ENCODE peak calls at places on chromosomes 7 and 10, in eight cellular contexts. V, R, T, L, W, H, Y and O are unnamed samples.

GRCh38 chr10:21516270-21517131 is 9.0 kb downstream of the SKIDA1 start:
- DNase-seq in L (no peak), R (peak), W (peak), T (peak), Y (no peak), V (no peak), H (no peak), O (no peak)

GRCh38 chr7:23622469-23622868 is 25.3 kb downstream of the CCDC126 start:
- DNase-seq in V (no peak), R (no peak), W (no peak), L (peak), T (no peak), H (no peak), Y (no peak), O (no peak)

GRCh38 chr7:14902589-14902963 is at the start of gene DGKB:
- DNase-seq in T (no peak), H (no peak), W (peak), Y (peak), L (no peak), V (no peak), R (no peak), O (peak)

GRCh38 chr7:39650676-39651075 is 27.3 kb downstream of the RALA start:
- DNase-seq in L (peak), R (no peak), T (no peak), W (no peak), H (no peak), Y (no peak), V (no peak), O (no peak)

GRCh38 chr7:121178869-121179497 is 149.8 kb upstream of the WNT16 start:
- DNase-seq in T (no peak), Y (no peak), R (no peak), H (no peak), V (no peak), L (no peak), W (no peak), O (no peak)

GRCh38 chr7:142956951-142957623 is 5.1 kb downstream of the KEL start:
- DNase-seq in W (peak), H (no peak), T (no peak), V (peak), L (no peak), Y (no peak), R (peak), O (no peak)

GRCh38 chr10:58326967-58327381 is 7.8 kb upstream of the UBE2D1 start:
- DNase-seq in V (no peak), H (no peak), R (no peak), Y (no peak), W (no peak), T (no peak), L (no peak), O (no peak)

GRCh38 chr10:24438800-24439199 is 229.9 kb downstream of the KIAA1217 start:
- DNase-seq in W (no peak), T (no peak), R (no peak), L (no peak), V (no peak), H (no peak), Y (no peak), O (no peak)

GRCh38 chr10:103717341-103718246 is 137.8 kb downstream of the SH3PXD2A start:
- DNase-seq in Y (no peak), W (no peak), V (no peak), T (no peak), L (no peak), R (no peak), H (no peak), O (no peak)

GRCh38 chr10:71868192-71868697 is 17.2 kb upstream of the PSAP start:
- DNase-seq in L (no peak), T (no peak), V (peak), R (peak), Y (no peak), W (peak), H (no peak), O (no peak)

GRCh38 chr10:108850138-108850854 is 1073.0 kb downstream of the XPNPEP1 start:
- DNase-seq in Y (no peak), R (no peak), T (no peak), V (no peak), H (no peak), L (no peak), W (no peak), O (no peak)

GRCh38 chr10:15245530-15245929 is 77.0 kb upstream of the NMT2 start:
- DNase-seq in Y (no peak), L (no peak), H (no peak), R (peak), V (no peak), T (peak), W (no peak), O (no peak)

GRCh38 chr10:17633353-17633752 is 10.6 kb upstream of the STAM start:
- DNase-seq in H (no peak), Y (no peak), R (no peak), W (no peak), T (no peak), V (no peak), L (no peak), O (no peak)

GRCh38 chr10:36634916-36635315 is 490.5 kb upstream of the ANKRD30A start:
- DNase-seq in R (no peak), V (no peak), Y (no peak), T (no peak), H (no peak), L (peak), W (peak), O (no peak)

GRCh38 chr10:4131407-4132215 is 346.6 kb upstream of the KLF6 start:
- DNase-seq in V (no peak), L (peak), R (peak), W (peak), Y (no peak), H (no peak), T (peak), O (no peak)

GRCh38 chr10:3954615-3955014 is 169.6 kb upstream of the KLF6 start:
- DNase-seq in W (no peak), Y (no peak), H (no peak), V (no peak), R (no peak), L (no peak), T (no peak), O (no peak)

GRCh38 chr7:84508569-84508968 is 314.0 kb upstream of the SEMA3A start:
- DNase-seq in W (no peak), R (no peak), H (no peak), V (no peak), Y (no peak), T (no peak), L (no peak), O (no peak)

GRCh38 chr7:43201912-43202311 is 89.5 kb downstream of the HECW1 start:
- DNase-seq in W (no peak), V (no peak), Y (no peak), L (peak), R (no peak), T (no peak), H (no peak), O (no peak)

GRCh38 chr10:102505462-102506115 is 1.8 kb downstream of the SUFU start:
- DNase-seq in W (no peak), T (no peak), H (no peak), L (no peak), V (no peak), Y (no peak), R (no peak), O (no peak)

GRCh38 chr7:17099083-17099973 is 199.1 kb upstream of the AHR start:
- DNase-seq in R (peak), V (peak), L (no peak), W (peak), H (no peak), Y (no peak), T (no peak), O (no peak)

GRCh38 chr7:122556873-122557542 is 141.9 kb downstream of the RNF133 start:
- DNase-seq in R (no peak), T (no peak), V (no peak), W (no peak), H (no peak), L (no peak), Y (no peak), O (no peak)

GRCh38 chr7:141700848-141701371 is 1.1 kb downstream of the DENND11 start:
- DNase-seq in T (peak), H (no peak), V (no peak), W (no peak), R (no peak), Y (peak), L (no peak), O (no peak)

GRCh38 chr10:46042527-46042926 is 3.5 kb downstream of the MSMB start:
- DNase-seq in Y (no peak), T (no peak), V (no peak), H (no peak), L (no peak), W (no peak), R (no peak), O (no peak)

GRCh38 chr7:132789281-132789680 is 213.0 kb upstream of the PLXNA4 start:
- DNase-seq in Y (no peak), T (no peak), H (no peak), R (no peak), L (no peak), V (no peak), W (no peak), O (no peak)

GRCh38 chr10:97499561-97500296 is 1.0 kb downstream of the UBTD1 start:
- DNase-seq in R (no peak), L (no peak), T (peak), H (peak), V (peak), W (peak), Y (no peak), O (no peak)

GRCh38 chr7:128687131-128687530 is 15.0 kb downstream of the GARIN1A start:
- DNase-seq in R (no peak), Y (no peak), V (no peak), L (no peak), T (no peak), W (no peak), H (no peak), O (no peak)

GRCh38 chr7:55128693-55129394 is 110.0 kb downstream of the EGFR start:
- DNase-seq in Y (peak), H (no peak), V (no peak), L (no peak), R (no peak), W (peak), T (no peak), O (no peak)